ENCODE peak calls at places on chromosomes 4 and X, in five cellular contexts. L is AG08396, A is hippocampal formation, T is NCI-H2171 treated with DMSO at 0.1 percent for 48 hours, M is breast epithelium. Q is an unnamed sample.
A peak's percentile ranks its signal among the peaks of the same experiment; 100 is the strongest.

GRCh38 chrX:153766871-153767673 is 3.0 kb downstream of the PLXNB3 start:
- DNase-seq in L (peak; percentile 8), T (no peak), A (no peak), M (no peak), Q (no peak)

GRCh38 chr4:184680698-184681097 is 31.2 kb downstream of the PRIMPOL start:
- DNase-seq in L (no peak), M (no peak), A (no peak), T (no peak), Q (no peak)

GRCh38 chr4:139630991-139631390 is 34.6 kb upstream of the MGST2 start:
- DNase-seq in M (no peak), A (no peak), T (no peak), L (no peak), Q (no peak)

GRCh38 chrX:130566028-130566683 is 164.4 kb downstream of the RBMX2 start:
- DNase-seq in T (no peak), M (no peak), A (no peak), L (no peak), Q (no peak)

GRCh38 chr4:184857446-184858121 is 31.8 kb upstream of the ACSL1 start:
- DNase-seq in T (no peak), M (no peak), A (no peak), L (no peak), Q (no peak)

GRCh38 chrX:40058719-40059118 is 39.0 kb downstream of the BCOR start:
- DNase-seq in L (no peak), A (no peak), M (no peak), T (no peak), Q (no peak)

GRCh38 chr4:98613453-98614075 is 44.8 kb downstream of the TSPAN5 start:
- DNase-seq in M (no peak), T (no peak), A (no peak), L (no peak), Q (no peak)

GRCh38 chr4:158025131-158025530 is 147.7 kb downstream of the GASK1B start:
- DNase-seq in A (no peak), T (no peak), M (no peak), L (no peak), Q (peak; percentile 36)

GRCh38 chr4:80069837-80070788 is 2.9 kb downstream of the ANTXR2 start:
- DNase-seq in A (no peak), M (no peak), L (no peak), T (no peak), Q (no peak)

GRCh38 chr4:41890085-41890484 is 45.1 kb upstream of the TMEM33 start:
- DNase-seq in L (no peak), M (no peak), T (no peak), A (no peak), Q (no peak)

GRCh38 chrX:40694833-40695232 is 40.5 kb downstream of the MED14 start:
- DNase-seq in A (no peak), T (no peak), M (no peak), L (no peak), Q (no peak)

GRCh38 chr4:25786497-25787065 is 76.2 kb downstream of the SEL1L3 start:
- DNase-seq in T (no peak), A (no peak), L (peak; percentile 24), M (no peak), Q (no peak)

GRCh38 chr4:89136525-89136924 is 25.2 kb downstream of the TIGD2 start:
- DNase-seq in T (no peak), L (no peak), A (no peak), M (no peak), Q (no peak)

GRCh38 chr4:112099701-112100289 is 45.5 kb upstream of the FAM241A start:
- DNase-seq in M (no peak), L (peak; percentile 25), A (no peak), T (peak; percentile 39), Q (peak; percentile 34)

GRCh38 chrX:107713205-107714195 is 62.1 kb downstream of the TSC22D3 start:
- DNase-seq in M (no peak), T (no peak), L (no peak), A (no peak), Q (no peak)

GRCh38 chr4:99447079-99447478 is 11.9 kb upstream of the ADH7 start:
- DNase-seq in L (peak; percentile 27), A (no peak), M (no peak), T (peak; percentile 1), Q (no peak)

GRCh38 chr4:136009258-136009832 is 1522.9 kb downstream of the PCDH18 start:
- DNase-seq in A (no peak), T (no peak), M (no peak), L (no peak), Q (no peak)

GRCh38 chr4:10096976-10097330 is 19.6 kb downstream of the WDR1 start:
- DNase-seq in T (no peak), L (no peak), A (no peak), M (no peak), Q (no peak)

GRCh38 chr4:61202100-61202637 is 2.0 kb downstream of the ADGRL3 start:
- DNase-seq in A (peak; percentile 40), L (peak; percentile 6), M (no peak), T (peak; percentile 11), Q (peak; percentile 2)

GRCh38 chrX:68832516-68833447 is 4.0 kb downstream of the EFNB1 start:
- DNase-seq in L (no peak), M (no peak), T (no peak), A (no peak), Q (no peak)

GRCh38 chr4:182271731-182272525 is 28.7 kb downstream of the TENM3 start:
- DNase-seq in T (no peak), L (no peak), A (no peak), M (no peak), Q (no peak)

GRCh38 chr4:73583661-73584060 is 36.6 kb downstream of the RASSF6 start:
- DNase-seq in T (no peak), M (no peak), A (no peak), L (no peak), Q (no peak)

GRCh38 chr4:142922720-142923119 is 76.6 kb upstream of the INPP4B start:
- DNase-seq in A (no peak), M (no peak), T (no peak), L (no peak), Q (no peak)

GRCh38 chrX:19017271-19017670 is 33.4 kb upstream of the PHKA2 start:
- DNase-seq in T (peak; percentile 0), L (peak; percentile 29), M (no peak), A (no peak), Q (peak; percentile 19)

GRCh38 chrX:2627272-2627867 is 63.7 kb upstream of the CD99 start:
- DNase-seq in L (peak; percentile 27), A (no peak), T (no peak), M (no peak), Q (peak; percentile 38)

GRCh38 chrX:39640866-39641265 is 456.9 kb downstream of the BCOR start:
- DNase-seq in T (no peak), A (no peak), M (no peak), L (no peak), Q (no peak)

GRCh38 chrX:14528629-14529287 is 578 bp upstream of the GLRA2 start:
- DNase-seq in M (no peak), L (peak; percentile 12), A (peak; percentile 20), T (peak; percentile 14), Q (no peak)

GRCh38 chrX:114959729-114960128 is 57.7 kb downstream of the IL13RA2 start:
- DNase-seq in A (no peak), T (no peak), M (no peak), L (peak; percentile 7), Q (peak; percentile 2)

GRCh38 chrX:124347242-124347641 is 879 bp downstream of the SH2D1A start:
- DNase-seq in L (no peak), A (no peak), T (no peak), M (no peak), Q (no peak)

GRCh38 chrX:3548743-3549441 is 164.6 kb downstream of the PRKX start:
- DNase-seq in M (no peak), A (no peak), L (peak; percentile 18), T (peak; percentile 78), Q (peak; percentile 56)

GRCh38 chr4:105765690-105766407 is 57.3 kb downstream of the GSTCD start:
- DNase-seq in T (no peak), A (no peak), L (peak; percentile 65), M (no peak), Q (peak; percentile 29)

GRCh38 chr4:73740353-73740778 is at the start of gene CXCL8:
- DNase-seq in L (peak; percentile 13), T (no peak), A (peak; percentile 33), M (peak; percentile 81), Q (no peak)

GRCh38 chrX:18886344-18887161 is 97.4 kb downstream of the PHKA2 start:
- DNase-seq in T (peak; percentile 30), L (peak; percentile 29), A (peak; percentile 51), M (peak; percentile 58), Q (peak; percentile 18)

GRCh38 chrX:12210196-12210815 is 72.0 kb downstream of the FRMPD4 start:
- DNase-seq in M (no peak), L (peak; percentile 29), T (no peak), A (no peak), Q (peak; percentile 8)

GRCh38 chr4:66606908-66607307 is 936.6 kb upstream of the EPHA5 start:
- DNase-seq in M (no peak), A (no peak), L (no peak), T (peak; percentile 62), Q (no peak)

GRCh38 chr4:56086073-56086521 is 137.4 kb downstream of the CEP135 start:
- DNase-seq in L (no peak), M (no peak), T (peak; percentile 75), A (no peak), Q (no peak)

GRCh38 chr4:5784960-5785611 is 74.1 kb downstream of the EVC start:
- DNase-seq in T (no peak), L (no peak), M (no peak), A (no peak), Q (no peak)

GRCh38 chrX:13398073-13398823 is 78.4 kb upstream of the ATXN3L start:
- DNase-seq in L (peak; percentile 86), M (no peak), T (no peak), A (no peak), Q (peak; percentile 86)

GRCh38 chrX:107738768-107739167 is 36.8 kb downstream of the TSC22D3 start:
- DNase-seq in M (no peak), T (no peak), A (peak; percentile 57), L (no peak), Q (no peak)

Q was measured in HTR-8/SVneo.